ENCODE peak calls at places on chromosome X, in four cellular contexts. R is suprapubic skin, C is transverse colon, Z is uterus. V is an unnamed sample.

GRCh38 chrX:17440836-17441235 is 65.8 kb downstream of the NHS start:
- DNase-seq in Z (no peak), R (no peak), C (no peak), V (no peak)

GRCh38 chrX:30798810-30799209 is 90.2 kb downstream of the TAB3 start:
- DNase-seq in R (no peak), Z (no peak), C (no peak), V (no peak)

GRCh38 chrX:132968282-132968681 is 9.9 kb upstream of the HS6ST2 start:
- DNase-seq in C (no peak), Z (no peak), R (no peak), V (no peak)

GRCh38 chrX:107135076-107135964 is 16.7 kb upstream of the RBM41 start:
- DNase-seq in R (no peak), C (no peak), Z (no peak), V (no peak)

GRCh38 chrX:70172226-70172625 is 5.1 kb upstream of the DGAT2L6 start:
- DNase-seq in R (no peak), Z (no peak), C (no peak), V (no peak)

GRCh38 chrX:9291666-9292065 is 173.2 kb upstream of the TBL1X start:
- DNase-seq in Z (no peak), C (no peak), R (no peak), V (no peak)

GRCh38 chrX:850471-850916 is 219.9 kb downstream of the SHOX start:
- DNase-seq in R (no peak), C (no peak), Z (no peak), V (no peak)

GRCh38 chrX:17377795-17378194 is 2.8 kb downstream of the NHS start:
- DNase-seq in Z (no peak), R (no peak), C (no peak), V (no peak)

GRCh38 chrX:28391528-28391927 is 195.7 kb upstream of the IL1RAPL1 start:
- DNase-seq in C (no peak), R (no peak), Z (no peak), V (no peak)

GRCh38 chrX:108947205-108947604 is 210.8 kb upstream of the IRS4 start:
- DNase-seq in Z (no peak), C (no peak), R (no peak), V (no peak)

GRCh38 chrX:138775501-138775900 is 64.0 kb upstream of the FGF13 start:
- DNase-seq in C (no peak), Z (no peak), R (no peak), V (no peak)

GRCh38 chrX:137441711-137442110 is 124.2 kb upstream of the ZIC3 start:
- DNase-seq in R (no peak), C (no peak), Z (no peak), V (no peak)

GRCh38 chrX:137427813-137428212 is 138.1 kb upstream of the ZIC3 start:
- DNase-seq in Z (no peak), C (no peak), R (no peak), V (no peak)

GRCh38 chrX:119706616-119707015 is 13.6 kb upstream of the SEPTIN6 start:
- DNase-seq in R (no peak), C (no peak), Z (no peak), V (no peak)

GRCh38 chrX:105226499-105226898 is 6.0 kb upstream of the TEX13A start:
- DNase-seq in C (no peak), R (no peak), Z (no peak), V (no peak)

GRCh38 chrX:20459410-20460350 is 193.0 kb upstream of the RPS6KA3 start:
- DNase-seq in Z (no peak), R (no peak), C (no peak), V (no peak)

GRCh38 chrX:130176354-130176776 is 4.6 kb downstream of the RAB33A start:
- DNase-seq in R (no peak), C (peak), Z (no peak), V (no peak)

GRCh38 chrX:129161108-129161507 is 362.2 kb downstream of the SMARCA1 start:
- DNase-seq in C (no peak), R (no peak), Z (no peak), V (no peak)

GRCh38 chrX:31314921-31315320 is 243.1 kb upstream of the FTHL17 start:
- DNase-seq in C (no peak), R (no peak), Z (no peak), V (no peak)

GRCh38 chrX:56797966-56798711 is 69.1 kb downstream of the NBDY start:
- DNase-seq in C (peak), Z (no peak), R (peak), V (peak)

GRCh38 chrX:139297638-139298037 is 232.9 kb upstream of the F9 start:
- DNase-seq in R (no peak), Z (no peak), C (no peak), V (no peak)

GRCh38 chrX:134685662-134686061 is 27.4 kb upstream of the PLAC1 start:
- DNase-seq in R (no peak), Z (no peak), C (no peak), V (no peak)

GRCh38 chrX:22373766-22374165 is 101.1 kb downstream of the CBLL2 start:
- DNase-seq in R (no peak), Z (no peak), C (no peak), V (no peak)

GRCh38 chrX:115284877-115285276 is 4.6 kb upstream of the LUZP4 start:
- DNase-seq in C (no peak), R (no peak), Z (no peak), V (no peak)

GRCh38 chrX:132119821-132120220 is 8.0 kb downstream of the FRMD7 start:
- DNase-seq in Z (peak), R (no peak), C (no peak), V (no peak)

GRCh38 chrX:23292979-23293651 is 41.5 kb upstream of the PTCHD1 start:
- DNase-seq in R (no peak), C (no peak), Z (no peak), V (no peak)

GRCh38 chrX:120456973-120457372 is 12.1 kb downstream of the LAMP2 start:
- DNase-seq in Z (no peak), C (no peak), R (no peak), V (no peak)

GRCh38 chrX:152588206-152588605 is 49.5 kb upstream of the GABRQ start:
- DNase-seq in Z (no peak), R (no peak), C (no peak), V (no peak)

GRCh38 chrX:10597871-10598270 is 22.5 kb downstream of the MID1 start:
- DNase-seq in Z (no peak), R (no peak), C (no peak), V (no peak)

GRCh38 chrX:148298737-148299136 is 201.7 kb upstream of the AFF2 start:
- DNase-seq in R (no peak), C (no peak), Z (no peak), V (no peak)

GRCh38 chrX:153672531-153673397 is 849 bp downstream of the PNCK start:
- DNase-seq in C (no peak), R (no peak), Z (no peak), V (no peak)

GRCh38 chrX:46130246-46130645 is 415.0 kb downstream of the ZNF674 start:
- DNase-seq in Z (no peak), R (no peak), C (no peak), V (no peak)

GRCh38 chrX:126701380-126701779 is 118.1 kb upstream of the PRR32 start:
- DNase-seq in Z (no peak), R (no peak), C (no peak), V (no peak)

GRCh38 chrX:1450381-1451161 is 2.1 kb downstream of the ASMTL start:
- DNase-seq in R (peak), C (no peak), Z (peak), V (no peak)

GRCh38 chrX:24838624-24839023 is 144.9 kb downstream of the POLA1 start:
- DNase-seq in C (no peak), Z (no peak), R (no peak), V (no peak)

GRCh38 chrX:2502668-2503519 is 2.1 kb upstream of the DHRSX start:
- DNase-seq in R (no peak), C (peak), Z (no peak), V (no peak)

GRCh38 chrX:74923942-74924448 is 1.3 kb downstream of the NEXMIF start:
- DNase-seq in C (peak), R (no peak), Z (peak), V (no peak)

GRCh38 chrX:123962794-123963373 is 1.4 kb downstream of the STAG2 start:
- DNase-seq in R (peak), C (peak), Z (peak), V (peak)
- TF ChIP-seq POLR2A in R (peak), C (peak), Z (peak), V (peak)

DNA sequence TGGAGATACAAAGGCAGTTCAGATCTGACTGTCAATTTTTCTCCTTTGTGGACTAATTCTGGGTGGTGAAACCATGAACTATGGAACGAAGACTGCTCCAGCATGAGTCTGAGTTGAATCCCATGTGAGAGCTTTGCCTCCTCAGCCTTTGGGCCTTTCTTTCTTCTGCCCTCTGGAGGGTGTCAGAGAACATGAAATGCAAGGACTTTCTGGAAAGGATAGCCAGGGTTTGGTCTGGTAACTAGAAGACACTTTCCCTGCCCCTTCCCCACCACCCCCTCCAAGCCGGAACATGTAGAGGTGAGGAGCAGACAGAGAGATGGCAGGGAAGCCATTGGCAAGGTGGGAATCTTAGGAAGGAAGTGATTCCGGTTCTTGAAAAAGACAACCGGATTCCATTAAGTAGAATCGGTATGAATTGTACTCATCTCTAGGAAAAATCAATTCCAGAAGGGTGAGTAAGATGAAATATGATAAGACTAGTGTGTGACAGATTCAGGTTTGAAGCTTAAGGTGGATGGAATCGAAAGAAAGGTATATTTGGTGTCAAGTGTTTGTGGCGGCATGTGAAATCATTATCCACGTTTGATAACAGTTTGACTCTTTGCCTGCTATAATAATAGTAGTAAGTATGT is 19.0 kb downstream of the FHL1 start:
- DNase-seq in C (no peak), Z (peak), R (no peak), V (no peak)
- TF ChIP-seq CTCF in C (no peak), Z (peak), R (no peak), V (peak)

GRCh38 chrX:44945736-44946135 is 72.7 kb downstream of the KDM6A start:
- DNase-seq in R (no peak), C (no peak), Z (no peak), V (no peak)
- TF ChIP-seq POLR2A in R (no peak), C (no peak), Z (no peak), V (no peak)

DNA sequence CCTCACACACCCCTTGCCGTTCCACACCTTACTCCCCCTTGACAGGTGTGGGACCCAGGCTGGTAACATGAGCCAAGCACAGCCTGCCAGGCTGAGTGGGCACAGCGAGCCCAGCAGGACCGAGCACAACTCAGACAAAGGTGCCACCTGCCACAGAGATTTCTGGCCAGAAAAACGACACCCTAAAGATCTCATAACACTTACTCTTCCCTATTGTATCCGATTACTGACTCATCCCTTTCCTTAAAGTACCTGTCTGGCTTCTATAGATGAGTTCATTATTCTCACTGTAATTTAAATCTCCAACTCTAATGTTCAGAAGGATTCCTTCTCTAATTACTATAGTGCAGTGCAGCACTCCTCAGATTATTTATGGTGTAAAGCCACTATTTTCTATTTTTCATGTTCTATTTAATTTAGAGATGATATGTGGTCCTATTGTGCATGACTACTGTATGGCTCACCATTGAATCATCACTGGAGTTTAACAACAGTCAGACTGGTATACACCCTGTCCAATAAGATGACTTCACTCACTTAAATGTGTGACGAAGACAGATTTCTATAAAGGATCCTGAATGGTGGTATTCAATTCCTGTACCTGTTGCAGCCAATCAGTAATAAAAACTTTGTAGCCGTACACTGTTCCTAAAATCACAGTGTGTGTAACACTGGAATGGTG is 7.6 kb upstream of the SYTL5 start:
- DNase-seq in C (no peak), R (no peak), Z (no peak), V (no peak)
- TF ChIP-seq CTCF in C (no peak), R (no peak), Z (no peak), V (no peak)

DNA sequence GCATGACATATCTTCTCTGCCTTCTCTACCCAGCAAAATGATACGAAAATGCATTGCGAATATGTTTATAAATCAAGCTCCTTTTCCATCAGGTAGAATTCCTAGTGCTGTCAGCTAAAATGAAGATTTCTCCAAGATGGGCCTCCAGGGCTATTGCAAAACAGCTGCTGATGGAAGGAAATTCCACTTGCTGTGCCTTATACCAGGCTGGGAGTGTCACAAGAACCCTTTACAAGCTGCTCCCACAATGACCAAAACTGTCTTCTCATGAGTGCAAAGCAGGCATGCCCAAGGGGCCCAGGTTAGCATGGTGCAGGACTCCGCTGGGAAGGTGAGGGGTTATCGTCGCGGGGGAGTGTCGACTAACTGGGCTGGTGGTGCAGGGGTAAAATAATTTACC is 8.7 kb downstream of the HNRNPH2 start:
- DNase-seq in Z (no peak), C (no peak), R (no peak), V (no peak)
- TF ChIP-seq POLR2A in Z (no peak), C (no peak), R (no peak), V (no peak)

DNA sequence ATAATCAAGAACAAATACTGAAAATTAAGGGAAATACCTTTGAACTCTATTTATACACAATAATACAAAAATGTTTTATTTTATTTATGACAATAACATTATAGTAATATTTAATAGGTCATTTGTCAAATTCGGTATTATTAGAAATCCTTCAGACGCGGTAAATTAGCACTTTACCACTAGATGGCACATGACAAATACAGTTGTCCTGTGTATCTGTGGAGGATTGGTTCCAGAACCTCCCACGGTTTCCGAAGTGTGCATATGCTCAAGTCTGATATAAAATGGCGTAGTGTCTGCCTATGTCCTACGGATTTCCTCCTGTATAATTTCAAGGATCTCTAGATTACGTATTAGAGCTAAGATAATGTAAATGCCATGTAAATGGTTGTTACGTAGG is 8.1 kb upstream of the LINC00632 start:
- DNase-seq in Z (no peak), C (no peak), R (no peak), V (no peak)
- TF ChIP-seq CTCF in Z (peak), C (no peak), R (peak), V (peak)

DNA sequence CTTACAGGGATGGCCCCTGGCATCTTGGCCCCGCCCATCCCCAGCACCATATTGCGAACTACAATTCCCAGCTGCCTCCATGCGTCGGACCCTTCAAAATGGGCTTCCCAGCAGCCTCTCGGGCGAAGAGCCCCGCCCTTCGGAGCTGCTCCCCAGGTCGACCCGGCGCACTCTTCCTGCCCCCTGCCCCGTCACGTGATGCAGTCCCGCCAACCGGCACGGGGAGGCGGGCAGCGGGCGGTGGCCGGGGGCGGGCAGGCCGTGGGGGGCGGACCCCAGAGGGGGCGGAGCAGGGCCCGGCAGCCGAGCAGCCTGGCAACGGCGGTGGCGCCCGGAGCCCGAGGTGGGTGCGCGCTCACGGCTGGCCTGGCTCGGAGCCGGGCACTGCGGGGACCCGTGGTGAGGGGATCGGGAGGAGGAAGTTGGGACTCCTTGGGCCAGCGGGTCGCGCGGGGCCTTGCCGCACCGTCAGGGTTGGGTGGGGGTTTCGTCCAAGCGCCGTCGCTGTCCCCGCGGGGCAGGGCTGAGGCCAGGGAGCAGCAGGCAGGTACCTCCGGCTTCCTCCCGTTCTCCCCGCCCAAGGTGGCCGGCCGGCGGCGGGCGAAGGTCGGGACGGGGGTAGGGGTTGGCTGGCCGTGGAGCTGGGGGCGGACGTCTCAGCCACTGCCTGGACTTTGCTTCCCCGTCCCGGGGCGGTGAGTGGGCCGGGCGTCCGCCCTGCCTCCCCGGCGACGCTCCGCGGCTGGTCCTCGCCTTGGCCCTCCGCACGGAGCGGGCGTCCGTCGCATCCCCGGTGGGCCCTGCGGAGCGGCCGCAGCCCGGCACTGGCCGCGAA is at the start of gene MTM1:
- DNase-seq in R (peak), Z (peak), C (peak), V (peak)
- TF ChIP-seq POLR2A in R (peak), Z (peak), C (peak), V (peak)

V was measured in right lobe of liver.